ENCODE peak calls at places on chromosomes 7 and 10, in nine cellular contexts. U is IMR-90; G is effector CD4-positive, alpha-beta T cell; R is PC-3; L is NCI-H446; J is CD4-positive, alpha-beta T cell; Y is ureter; K is cardiac muscle cell; S is NCI-H1105 treated with DMSO at 0.1 percent for 48 hours. Z is an unnamed sample.

GRCh38 chr10:44293842-44294241 is 91.1 kb downstream of the CXCL12 start:
- DNase-seq in J (no peak), L (no peak), G (no peak), U (peak), R (no peak), Y (no peak), S (no peak), K (peak), Z (no peak)

GRCh38 chr10:11824376-11824775 is 1.2 kb downstream of the PROSER2 start:
- DNase-seq in G (no peak), J (no peak), S (no peak), Y (no peak), K (peak), L (no peak), U (peak), R (no peak), Z (no peak)

GRCh38 chr7:111089822-111090426 is 1.0 kb upstream of the LRRN3 start:
- DNase-seq in S (peak), U (peak), G (no peak), Y (no peak), R (peak), L (peak), K (peak), J (no peak), Z (peak)

GRCh38 chr7:2038876-2039728 is 193.6 kb downstream of the MAD1L1 start:
- DNase-seq in G (peak), L (no peak), S (no peak), J (no peak), K (peak), Y (no peak), R (peak), U (no peak), Z (no peak)

GRCh38 chr7:128915271-128915819 is 4.8 kb upstream of the KCP start:
- DNase-seq in J (no peak), U (no peak), G (no peak), S (no peak), R (no peak), L (no peak), Y (no peak), K (no peak), Z (no peak)

GRCh38 chr10:77165445-77166316 is 471.9 kb downstream of the KCNMA1 start:
- DNase-seq in L (peak), U (peak), Y (peak), J (peak), R (peak), S (peak), G (no peak), K (peak), Z (peak)

GRCh38 chr7:2701406-2701805 is 13.4 kb downstream of the AMZ1 start:
- DNase-seq in U (no peak), Y (no peak), S (no peak), K (no peak), R (no peak), J (no peak), G (no peak), L (no peak), Z (no peak)

GRCh38 chr7:116986611-116987565 is 33.6 kb downstream of the ST7 start:
- DNase-seq in R (peak), K (no peak), Y (no peak), J (no peak), U (peak), S (no peak), L (no peak), G (no peak), Z (no peak)

GRCh38 chr10:62554632-62555199 is 180.5 kb downstream of the ZNF365 start:
- DNase-seq in L (peak), Y (no peak), R (peak), K (peak), S (peak), G (no peak), U (peak), J (peak), Z (peak)

GRCh38 chr10:123009105-123009805 is 449 bp downstream of the ACADSB start:
- DNase-seq in Y (no peak), J (no peak), U (no peak), L (no peak), R (peak), K (peak), S (peak), G (peak), Z (no peak)

GRCh38 chr10:76195990-76196389 is 764.6 kb downstream of the LRMDA start:
- DNase-seq in U (peak), G (no peak), K (peak), J (no peak), S (no peak), Y (no peak), L (no peak), R (no peak), Z (no peak)

GRCh38 chr7:90210925-90211324 is 615 bp upstream of the STEAP2 start:
- DNase-seq in G (no peak), U (no peak), S (no peak), J (no peak), K (no peak), Y (peak), L (no peak), R (peak), Z (no peak)

GRCh38 chr10:3928569-3928968 is 143.6 kb upstream of the KLF6 start:
- DNase-seq in J (no peak), U (no peak), K (no peak), L (no peak), S (no peak), Y (no peak), R (no peak), G (no peak), Z (no peak)

GRCh38 chr10:6070647-6071046 is 8.5 kb upstream of the IL2RA start:
- DNase-seq in J (no peak), K (peak), S (no peak), L (no peak), R (no peak), U (no peak), Y (no peak), G (no peak), Z (no peak)

GRCh38 chr10:120221873-120222485 is 235.0 kb upstream of the PLPP4 start:
- DNase-seq in Y (no peak), G (no peak), S (no peak), U (no peak), R (peak), K (peak), L (peak), J (no peak), Z (no peak)

GRCh38 chr10:72814134-72814790 is 79.3 kb upstream of the OIT3 start:
- DNase-seq in S (no peak), G (no peak), J (no peak), R (no peak), K (peak), Y (no peak), L (peak), U (no peak), Z (no peak)

GRCh38 chr10:110556993-110557601 is 10.4 kb upstream of the SMC3 start:
- DNase-seq in S (peak), R (peak), Y (no peak), G (peak), U (peak), K (peak), J (peak), L (peak), Z (peak)

GRCh38 chr7:137519964-137520363 is 176.4 kb upstream of the PTN start:
- DNase-seq in J (no peak), G (no peak), Y (no peak), K (peak), L (no peak), U (peak), R (no peak), S (no peak), Z (no peak)

GRCh38 chr7:78134256-78134655 is 335.7 kb downstream of the PHTF2 start:
- DNase-seq in J (no peak), U (peak), L (peak), G (no peak), K (peak), R (peak), S (peak), Y (no peak), Z (peak)

GRCh38 chr7:51973942-51974341 is 657.3 kb upstream of the COBL start:
- DNase-seq in Y (no peak), L (no peak), U (no peak), R (no peak), G (no peak), S (no peak), K (no peak), J (no peak), Z (no peak)

GRCh38 chr7:92602352-92603088 is 12.3 kb upstream of the FAM133B start:
- DNase-seq in K (peak), S (no peak), U (peak), R (no peak), G (no peak), L (no peak), Y (no peak), J (no peak), Z (no peak)

Z was measured in DMS 273 treated with DMSO at 0.1 percent for 48 hours.